ENCODE peak calls at places on chromosomes 7 and 10, in five cellular contexts. X is heart left ventricle, U is tibial nerve, P is ovary, R is IMR-90. B is an unnamed sample.

GRCh38 chr10:13971586-13972475 is 358.9 kb downstream of the FRMD4A start:
- DNase-seq in X (no peak), U (no peak), P (no peak), R (peak), B (no peak)

GRCh38 chr10:50593523-50593922 is 30.2 kb downstream of the SGMS1 start:
- DNase-seq in X (no peak), U (no peak), P (no peak), R (peak), B (no peak)

GRCh38 chr10:22345301-22346086 is at the start of gene SPAG6:
- DNase-seq in X (peak), U (no peak), P (peak), R (no peak), B (no peak)

GRCh38 chr7:143954163-143954894 is at the start of gene OR2F1:
- DNase-seq in X (no peak), U (no peak), P (no peak), R (no peak), B (no peak)

GRCh38 chr10:111129348-111129747 is 52.5 kb downstream of the ADRA2A start:
- DNase-seq in X (no peak), U (no peak), P (no peak), R (no peak), B (no peak)

GRCh38 chr7:47600199-47601118 is 18.5 kb upstream of the TNS3 start:
- DNase-seq in X (no peak), U (no peak), P (no peak), R (peak), B (no peak)

GRCh38 chr7:106285801-106286492 is 1.2 kb upstream of the NAMPT start:
- DNase-seq in X (no peak), U (no peak), P (no peak), R (peak), B (no peak)

GRCh38 chr7:29106128-29106988 is 40.0 kb downstream of the CPVL start:
- DNase-seq in X (no peak), U (no peak), P (no peak), R (peak), B (no peak)

GRCh38 chr10:71137701-71138100 is 74.7 kb upstream of the UNC5B start:
- DNase-seq in X (no peak), U (no peak), P (no peak), R (no peak), B (peak)

GRCh38 chr7:64876792-64877713 is 26.0 kb upstream of the ZNF273 start:
- DNase-seq in X (peak), U (no peak), P (no peak), R (no peak), B (peak)

GRCh38 chr10:49015700-49016099 is 76.1 kb upstream of the LRRC18 start:
- DNase-seq in X (no peak), U (no peak), P (no peak), R (no peak), B (no peak)

GRCh38 chr10:133422821-133423771 is 1.3 kb downstream of the SPRN start:
- DNase-seq in X (no peak), U (no peak), P (peak), R (no peak), B (no peak)
- TF ChIP-seq POLR2A in X (no peak), U (no peak), P (no peak), R (no peak), B (no peak)

GRCh38 chr7:158494643-158495042 is 93.0 kb downstream of the PTPRN2 start:
- DNase-seq in X (no peak), U (no peak), P (no peak), R (no peak), B (no peak)

GRCh38 chr7:158497627-158498026 is 90.0 kb downstream of the PTPRN2 start:
- DNase-seq in X (no peak), U (no peak), P (no peak), R (no peak), B (no peak)

GRCh38 chr7:158495780-158496179 is 91.8 kb downstream of the PTPRN2 start:
- DNase-seq in X (no peak), U (no peak), P (no peak), R (no peak), B (no peak)

GRCh38 chr7:158494162-158494586 is 93.4 kb downstream of the PTPRN2 start:
- DNase-seq in X (no peak), U (no peak), P (no peak), R (no peak), B (no peak)

GRCh38 chr7:158495256-158495655 is 92.4 kb downstream of the PTPRN2 start:
- DNase-seq in X (no peak), U (no peak), P (no peak), R (no peak), B (no peak)
- H3K4me3 ChIP-seq in X (no peak), U (no peak), P (no peak), R (no peak), B (no peak)

DNA sequence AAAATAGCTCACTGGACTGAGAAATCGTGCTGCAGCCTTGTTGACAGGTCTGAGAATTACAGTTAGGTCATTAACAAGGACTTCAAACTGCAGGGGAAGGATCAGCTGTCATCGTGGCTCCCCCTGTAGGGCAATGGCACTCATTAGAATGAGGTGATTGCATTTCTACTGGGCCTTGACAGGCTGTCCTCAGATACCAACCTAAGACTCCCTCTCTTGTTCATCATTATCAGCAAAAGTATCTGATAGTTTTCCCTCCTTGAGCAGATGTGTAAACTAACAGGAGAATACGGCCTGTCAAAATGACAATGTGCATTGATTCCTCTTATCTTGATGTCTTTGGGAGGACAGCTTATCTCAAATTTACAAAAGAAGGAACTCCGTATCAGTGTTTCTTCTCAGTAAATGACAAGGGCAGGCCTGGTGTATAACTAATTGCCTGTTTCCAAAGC is 648.5 kb upstream of the LRRN3 start:
- DNase-seq in X (no peak), U (no peak), P (no peak), R (peak), B (no peak)
- TF ChIP-seq CTCF in X (peak), U (no peak), P (no peak), R (peak), B (no peak)

GRCh38 chr10:79130846-79131245 is 62.1 kb downstream of the ZMIZ1 start:
- DNase-seq in X (no peak), U (no peak), P (no peak), R (no peak), B (no peak)

GRCh38 chr10:79133386-79133785 is 64.6 kb downstream of the ZMIZ1 start:
- DNase-seq in X (no peak), U (no peak), P (no peak), R (no peak), B (no peak)

GRCh38 chr10:79130255-79130654 is 61.5 kb downstream of the ZMIZ1 start:
- DNase-seq in X (no peak), U (no peak), P (no peak), R (no peak), B (no peak)

GRCh38 chr10:79131730-79132644 is 63.2 kb downstream of the ZMIZ1 start:
- DNase-seq in X (no peak), U (no peak), P (no peak), R (no peak), B (no peak)

DNA sequence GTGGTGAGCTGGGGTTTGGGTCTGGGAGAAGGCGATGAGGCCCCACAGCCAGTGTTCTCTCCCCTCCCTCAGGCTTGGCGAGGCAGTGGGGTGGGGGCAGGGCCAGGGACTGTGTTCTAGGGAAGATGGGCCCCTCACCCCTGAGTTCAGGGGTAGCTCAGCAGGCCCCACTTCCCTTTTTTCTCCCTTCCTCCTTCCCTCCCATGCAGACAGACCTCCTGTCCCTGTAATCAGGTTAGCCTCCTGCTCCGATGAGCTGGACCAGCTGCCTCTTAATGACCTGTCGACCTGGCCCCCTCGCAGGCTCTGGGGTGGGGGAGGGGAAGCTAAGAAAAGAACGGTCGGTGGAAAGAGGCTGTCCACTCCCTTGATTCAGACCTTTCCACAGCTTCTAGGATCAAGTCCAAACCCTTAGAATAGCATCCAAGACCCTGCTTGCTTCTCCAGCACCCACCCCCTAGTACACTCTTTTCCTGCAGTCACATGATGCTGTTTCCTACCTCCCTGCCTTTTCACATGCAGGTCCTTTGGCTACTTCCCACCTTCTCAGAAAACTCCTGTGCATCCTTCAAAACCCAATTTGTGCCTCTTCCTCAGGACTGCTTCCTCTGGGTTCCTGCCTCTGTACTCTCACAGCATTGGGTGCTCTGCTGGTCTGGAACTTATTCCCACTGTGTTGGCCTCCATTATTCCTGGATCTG is 64.1 kb downstream of the ZMIZ1 start:
- DNase-seq in X (no peak), U (no peak), P (peak), R (no peak), B (no peak)
- TF ChIP-seq POLR2A in X (no peak), U (no peak), P (no peak), R (no peak), B (no peak)

DNA sequence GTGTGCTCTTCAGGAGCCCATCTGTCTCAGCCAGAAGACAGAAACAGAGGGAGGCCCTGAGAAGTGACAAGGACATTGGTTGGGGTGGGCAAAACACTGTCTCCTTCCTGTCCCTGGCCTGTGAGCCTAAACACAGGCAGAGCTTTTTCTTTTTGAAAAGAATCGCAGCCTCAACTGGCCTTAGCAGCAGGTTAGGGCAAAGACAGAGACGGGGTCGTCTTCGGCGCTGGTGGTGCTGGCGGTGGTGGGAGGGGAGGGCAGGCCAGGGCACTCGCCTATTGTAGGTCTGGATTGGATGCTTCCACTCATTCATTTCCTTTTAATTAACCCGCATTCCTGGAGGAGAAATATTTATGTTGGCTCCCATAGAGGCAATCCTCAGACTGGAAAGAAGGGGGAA is 22.5 kb downstream of the WNT8B start:
- DNase-seq in X (no peak), U (no peak), P (no peak), R (no peak), B (no peak)
- H3K4me3 ChIP-seq in X (no peak), U (no peak), P (no peak), R (no peak), B (no peak)

DNA sequence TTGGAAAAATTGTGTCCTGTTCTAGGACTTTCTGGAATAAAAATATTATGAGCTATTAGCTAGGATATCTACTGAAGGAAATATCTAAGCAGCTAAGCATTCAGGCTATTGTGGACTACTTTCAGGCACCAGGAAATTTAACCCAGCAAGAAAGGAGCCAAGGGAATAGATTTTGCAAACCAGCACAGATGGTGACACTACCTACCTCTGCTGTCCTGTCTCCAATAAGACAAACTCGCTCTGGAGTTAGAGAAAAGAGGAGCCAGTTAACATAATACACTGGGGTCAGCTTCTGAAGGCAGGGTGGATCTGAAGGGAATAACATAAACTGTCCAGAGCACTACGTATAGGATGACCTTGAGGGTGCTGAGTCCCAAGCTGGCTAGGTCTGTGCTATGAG is 223.7 kb upstream of the PRSS58 start:
- DNase-seq in X (no peak), U (no peak), P (no peak), R (peak), B (no peak)
- TF ChIP-seq CTCF in X (no peak), U (no peak), P (no peak), R (peak), B (no peak)

GRCh38 chr7:44377681-44378421 is 52.5 kb upstream of the CAMK2B start:
- DNase-seq in X (no peak), U (no peak), P (no peak), R (no peak), B (peak)
- TF ChIP-seq POLR2A in X (no peak), U (no peak), P (no peak), R (no peak), B (no peak)

GRCh38 chr10:690227-691161 is 1.0 kb upstream of the DIP2C start:
- DNase-seq in X (no peak), U (no peak), P (peak), R (peak), B (no peak)
- H3K4me3 ChIP-seq in X (peak), U (peak), P (peak), R (peak), B (no peak)

GRCh38 chr10:77692782-77693181 is 55.2 kb upstream of the KCNMA1 start:
- DNase-seq in X (no peak), U (no peak), P (no peak), R (peak), B (no peak)
- TF ChIP-seq CTCF in X (no peak), U (no peak), P (no peak), R (peak), B (no peak)